ENCODE peak calls at places on chromosomes 3 and 15, in ten cellular contexts. M, G, E, S, K, R, Y, D, V and Z are unnamed samples.

GRCh38 chr3:4310971-4311370 is 7.8 kb downstream of the SETMAR start:
- DNase-seq in S (no peak), K (no peak), D (no peak), V (no peak), Y (no peak), R (no peak), E (no peak), G (no peak), M (no peak), Z (no peak)

GRCh38 chr3:161356287-161356686 is 15.0 kb downstream of the SPTSSB start:
- DNase-seq in V (no peak), E (no peak), D (no peak), R (no peak), Y (no peak), M (no peak), G (no peak), K (no peak), S (no peak), Z (no peak)

GRCh38 chr3:175805825-175806224 is 946.7 kb downstream of the NAALADL2 start:
- DNase-seq in S (no peak), D (no peak), E (no peak), K (no peak), Y (no peak), G (no peak), M (no peak), V (peak), R (no peak), Z (no peak)

GRCh38 chr3:66744986-66745385 is 244.2 kb upstream of the LRIG1 start:
- DNase-seq in K (no peak), R (no peak), D (no peak), S (no peak), V (no peak), G (no peak), Y (peak), E (peak), M (no peak), Z (no peak)

GRCh38 chr3:16130066-16130465 is 44.4 kb upstream of the GALNT15 start:
- DNase-seq in K (no peak), G (no peak), M (no peak), Y (no peak), S (no peak), D (no peak), R (no peak), V (peak), E (no peak), Z (no peak)

GRCh38 chr3:33439421-33440327 is 531 bp downstream of the UBP1 start:
- DNase-seq in K (no peak), Y (peak), E (peak), S (peak), R (no peak), V (no peak), G (peak), D (peak), M (no peak), Z (peak)

GRCh38 chr15:69807752-69808151 is 290.0 kb downstream of the TLE3 start:
- DNase-seq in D (no peak), K (no peak), R (no peak), E (peak), G (no peak), V (no peak), S (peak), M (no peak), Y (peak), Z (no peak)

GRCh38 chr3:194255252-194256039 is 95.7 kb downstream of the CPN2 start:
- DNase-seq in S (peak), K (no peak), V (no peak), D (peak), E (no peak), G (no peak), M (peak), R (peak), Y (no peak), Z (peak)

GRCh38 chr15:92687183-92687582 is 31.6 kb upstream of the FAM174B start:
- DNase-seq in M (no peak), Y (peak), V (no peak), G (no peak), D (no peak), S (no peak), R (no peak), K (no peak), E (no peak), Z (no peak)

GRCh38 chr15:42094512-42094963 is at the start of gene PLA2G4D:
- DNase-seq in R (no peak), G (no peak), M (no peak), V (no peak), E (peak), Y (peak), S (no peak), K (no peak), D (no peak), Z (no peak)

GRCh38 chr3:124860599-124860998 is 26.6 kb downstream of the ITGB5 start:
- DNase-seq in R (no peak), G (no peak), K (peak), M (no peak), D (no peak), E (peak), S (peak), V (peak), Y (peak), Z (no peak)

GRCh38 chr3:97793415-97794019 is 28.3 kb upstream of the CRYBG3 start:
- DNase-seq in R (peak), V (peak), Y (peak), M (no peak), D (no peak), G (peak), E (peak), S (no peak), K (peak), Z (no peak)

GRCh38 chr3:15660055-15660940 is 58.8 kb downstream of the BTD start:
- DNase-seq in E (peak), S (no peak), G (no peak), R (no peak), K (no peak), D (no peak), V (no peak), M (no peak), Y (peak), Z (no peak)

GRCh38 chr3:69999191-70000027 is at the start of gene SAMMSON:
- DNase-seq in G (peak), Y (peak), V (no peak), M (no peak), S (no peak), K (no peak), D (no peak), R (no peak), E (no peak), Z (no peak)

GRCh38 chr3:122660575-122660974 is 20.1 kb upstream of the PARP14 start:
- DNase-seq in D (no peak), K (no peak), V (no peak), S (no peak), M (no peak), Y (no peak), G (peak), E (no peak), R (no peak), Z (no peak)

GRCh38 chr15:95291878-95292472 is 1038.5 kb upstream of the NR2F2 start:
- DNase-seq in G (peak), S (no peak), Y (peak), K (no peak), V (no peak), M (no peak), D (no peak), R (no peak), E (peak), Z (no peak)

GRCh38 chr15:74307827-74308642 is 59.4 kb downstream of the CYP11A1 start:
- DNase-seq in E (peak), M (peak), R (no peak), D (no peak), S (peak), V (no peak), Y (peak), G (peak), K (peak), Z (no peak)

GRCh38 chr3:58175098-58175428 is 35.7 kb downstream of the DNASE1L3 start:
- DNase-seq in G (no peak), M (no peak), R (no peak), E (no peak), K (no peak), Y (no peak), D (no peak), V (no peak), S (no peak), Z (no peak)

GRCh38 chr15:75460646-75461045 is 9.2 kb upstream of the SIN3A start:
- DNase-seq in V (no peak), G (no peak), E (no peak), K (no peak), Y (no peak), S (no peak), M (no peak), R (no peak), D (no peak), Z (peak)

GRCh38 chr15:75140080-75140879 is 61.4 kb upstream of the C15orf39 start:
- DNase-seq in M (no peak), Y (no peak), K (no peak), D (no peak), S (no peak), E (no peak), G (no peak), V (no peak), R (no peak), Z (no peak)

GRCh38 chr3:43638594-43639447 is 17.0 kb upstream of the ANO10 start:
- DNase-seq in Y (peak), S (no peak), R (no peak), E (peak), D (peak), M (no peak), G (peak), V (no peak), K (no peak), Z (peak)

GRCh38 chr3:181726351-181727121 is 14.8 kb downstream of the SOX2 start:
- DNase-seq in R (no peak), V (no peak), D (no peak), S (no peak), E (no peak), K (no peak), M (peak), Y (no peak), G (peak), Z (no peak)
- TF ChIP-seq CTCF in R (no peak), V (no peak), D (no peak), S (no peak), E (no peak), K (no peak), M (peak), Y (no peak), G (peak), Z (no peak)

GRCh38 chr15:65516997-65517865 is at the start of gene DPP8:
- DNase-seq in G (peak), S (peak), Y (peak), M (peak), R (peak), V (peak), E (peak), K (peak), D (peak), Z (peak)
- TF ChIP-seq CTCF in G (peak), S (peak), Y (peak), M (peak), R (peak), V (peak), E (peak), K (peak), D (peak), Z (peak)

GRCh38 chr3:38843898-38844297 is 27.9 kb upstream of the SCN10A start:
- DNase-seq in D (no peak), E (peak), R (no peak), Y (peak), M (no peak), G (peak), S (no peak), V (no peak), K (peak), Z (no peak)
- TF ChIP-seq CTCF in D (no peak), E (peak), R (peak), Y (peak), M (peak), G (peak), S (peak), V (peak), K (peak), Z (no peak)

GRCh38 chr3:57011022-57011421 is 49.4 kb upstream of the SPATA12 start:
- DNase-seq in E (no peak), M (no peak), Y (no peak), V (no peak), G (no peak), K (no peak), D (no peak), S (no peak), R (no peak), Z (no peak)

GRCh38 chr3:57006949-57007419 is 53.5 kb upstream of the SPATA12 start:
- DNase-seq in G (peak), D (no peak), Y (peak), V (no peak), E (peak), M (peak), S (no peak), R (no peak), K (no peak), Z (no peak)

GRCh38 chr3:57009802-57010201 is 50.7 kb upstream of the SPATA12 start:
- DNase-seq in R (no peak), D (no peak), V (no peak), K (no peak), M (no peak), S (no peak), G (no peak), Y (no peak), E (no peak), Z (no peak)

GRCh38 chr3:57007513-57008415 is 52.7 kb upstream of the SPATA12 start:
- DNase-seq in G (peak), V (peak), R (no peak), K (peak), D (no peak), M (no peak), Y (peak), S (peak), E (peak), Z (peak)

GRCh38 chr3:57009367-57009766 is 51.1 kb upstream of the SPATA12 start:
- DNase-seq in V (no peak), R (no peak), E (no peak), M (no peak), D (no peak), Y (no peak), K (no peak), G (no peak), S (peak), Z (no peak)
- TF ChIP-seq CTCF in V (no peak), R (no peak), E (no peak), M (no peak), D (no peak), Y (no peak), K (no peak), G (no peak), S (no peak), Z (no peak)

GRCh38 chr3:134058728-134059601 is 29.2 kb upstream of the SLCO2A1 start:
- DNase-seq in M (no peak), K (no peak), D (no peak), G (no peak), R (no peak), E (no peak), S (no peak), V (no peak), Y (no peak), Z (no peak)

GRCh38 chr3:134057006-134057832 is 27.5 kb upstream of the SLCO2A1 start:
- DNase-seq in R (no peak), Y (no peak), M (no peak), S (no peak), V (no peak), E (peak), G (no peak), D (no peak), K (no peak), Z (no peak)

GRCh38 chr3:134060561-134061385 is 31.0 kb upstream of the SLCO2A1 start:
- DNase-seq in G (no peak), M (no peak), S (no peak), Y (no peak), D (no peak), E (no peak), R (no peak), V (no peak), K (no peak), Z (no peak)

GRCh38 chr3:134061401-134061800 is 31.7 kb upstream of the SLCO2A1 start:
- DNase-seq in D (no peak), Y (no peak), V (no peak), G (no peak), K (no peak), S (no peak), E (no peak), M (no peak), R (no peak), Z (no peak)

GRCh38 chr3:134059680-134060560 is 30.2 kb upstream of the SLCO2A1 start:
- DNase-seq in G (no peak), V (no peak), K (no peak), D (no peak), M (no peak), R (no peak), Y (no peak), S (no peak), E (no peak), Z (no peak)
- TF ChIP-seq CTCF in G (peak), V (no peak), K (no peak), D (no peak), M (no peak), R (no peak), Y (no peak), S (no peak), E (no peak), Z (no peak)

GRCh38 chr3:184305577-184305976 is 6.5 kb downstream of the PSMD2 start:
- DNase-seq in M (no peak), R (no peak), E (no peak), Y (peak), S (no peak), K (no peak), G (no peak), V (no peak), D (no peak), Z (no peak)
- TF ChIP-seq CTCF in M (no peak), R (peak), E (peak), Y (peak), S (peak), K (peak), G (peak), V (peak), D (no peak), Z (no peak)

GRCh38 chr3:65020780-65021179 is 333.0 kb upstream of the ADAMTS9 start:
- DNase-seq in G (no peak), K (no peak), S (no peak), D (no peak), V (no peak), Y (no peak), M (no peak), R (no peak), E (no peak), Z (no peak)

GRCh38 chr3:65026151-65026550 is 338.4 kb upstream of the ADAMTS9 start:
- DNase-seq in D (no peak), K (no peak), R (no peak), E (no peak), S (no peak), M (no peak), Y (no peak), V (no peak), G (peak), Z (no peak)

GRCh38 chr3:65028024-65028423 is 340.2 kb upstream of the ADAMTS9 start:
- DNase-seq in R (no peak), M (no peak), E (no peak), G (peak), K (no peak), S (no peak), V (no peak), Y (no peak), D (no peak), Z (no peak)

GRCh38 chr3:65027335-65027734 is 339.5 kb upstream of the ADAMTS9 start:
- DNase-seq in D (no peak), G (peak), E (no peak), V (no peak), R (no peak), K (no peak), S (no peak), M (no peak), Y (no peak), Z (no peak)

DNA sequence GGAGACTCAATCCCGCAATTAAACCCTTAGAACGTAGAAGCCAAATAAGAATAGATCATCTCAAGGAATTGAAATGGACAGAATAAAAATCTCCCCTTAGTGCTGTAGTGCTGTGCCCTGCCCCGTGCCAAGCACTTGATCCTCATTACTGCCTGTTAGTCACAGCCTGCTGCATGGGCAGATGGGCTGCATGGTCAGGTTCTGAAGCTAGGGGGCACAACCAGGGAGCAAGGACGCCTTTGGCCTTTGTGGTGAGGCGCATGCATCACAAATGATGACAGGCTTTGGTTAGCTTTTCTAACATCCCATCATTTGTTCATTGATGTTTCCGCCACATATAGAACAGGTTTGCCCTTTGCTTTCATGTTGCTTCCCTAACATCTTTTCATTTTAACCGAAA is 336.3 kb upstream of the ADAMTS9 start:
- DNase-seq in R (no peak), M (no peak), V (no peak), E (no peak), K (no peak), S (no peak), Y (no peak), G (peak), D (no peak), Z (no peak)
- TF ChIP-seq CTCF in R (no peak), M (no peak), V (no peak), E (no peak), K (no peak), S (no peak), Y (no peak), G (peak), D (no peak), Z (no peak)

GRCh38 chr15:51675234-51675633 is 6.1 kb upstream of the SCG3 start:
- DNase-seq in E (no peak), K (no peak), R (no peak), G (peak), D (no peak), Y (no peak), S (no peak), V (no peak), M (no peak), Z (no peak)
- TF ChIP-seq CTCF in E (no peak), K (no peak), R (no peak), G (no peak), D (no peak), Y (no peak), S (no peak), V (no peak), M (no peak), Z (no peak)

DNA sequence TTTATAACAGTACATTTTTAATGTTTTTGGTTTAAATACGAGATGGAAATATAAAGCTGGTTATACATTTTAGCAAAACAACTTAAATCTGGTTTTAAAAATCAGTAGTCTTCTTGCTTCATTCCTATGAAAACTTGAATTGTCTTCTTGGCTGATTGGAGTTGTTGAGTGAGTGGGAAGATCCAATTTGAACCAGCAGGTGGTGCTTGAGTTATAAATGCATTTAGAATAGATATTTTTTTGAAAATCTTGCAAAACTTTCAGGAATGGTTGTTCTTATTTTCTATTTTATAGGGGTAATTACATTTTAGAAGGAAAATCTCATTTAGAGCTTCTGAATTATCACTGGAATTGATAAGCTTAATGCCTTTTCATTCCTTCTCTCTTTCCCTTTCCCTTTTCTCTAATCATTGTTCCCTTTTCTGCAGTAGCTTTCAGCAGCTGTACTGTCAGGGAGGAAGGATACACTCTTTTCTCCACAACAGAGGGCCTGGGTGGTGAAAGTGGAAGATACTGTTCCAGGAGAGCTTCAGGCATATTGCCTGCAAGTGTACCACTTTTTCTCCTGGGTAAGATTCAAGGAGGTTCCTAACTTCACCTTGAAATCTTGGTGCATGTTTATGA is 335.6 kb downstream of the NLGN1 start:
- DNase-seq in Y (peak), S (no peak), K (no peak), V (no peak), M (no peak), E (no peak), D (no peak), R (no peak), G (peak), Z (no peak)
- TF ChIP-seq CTCF in Y (peak), S (peak), K (peak), V (peak), M (peak), E (peak), D (no peak), R (peak), G (peak), Z (no peak)